ENCODE peak calls at places on chromosome 4, in six cellular contexts. F, A, H, I, E and V are unnamed samples. For H3K36me3 and H3K4me1, the result is how much of the 10 kb centered on the place peaks cover.

GRCh38 chr4:48225368-48226141 is 44.1 kb downstream of the TEC start:
- DNase-seq in H (no peak), F (no peak), E (no peak), A (no peak), I (no peak), V (no peak)

GRCh38 chr4:145709336-145709735 is 29.4 kb downstream of the C4orf51 start:
- DNase-seq in H (no peak), A (no peak), F (no peak), E (no peak), I (no peak), V (no peak)

GRCh38 chr4:23972202-23972601 is 82.4 kb upstream of the PPARGC1A start:
- DNase-seq in H (no peak), I (no peak), A (no peak), E (no peak), F (no peak), V (no peak)

GRCh38 chr4:48461000-48461399 is 22.1 kb upstream of the SLC10A4 start:
- DNase-seq in A (no peak), F (no peak), I (no peak), H (no peak), E (no peak), V (no peak)

GRCh38 chr4:147863808-147864472 is 132.1 kb downstream of the ARHGAP10 start:
- DNase-seq in I (no peak), A (no peak), E (no peak), H (no peak), F (no peak), V (peak)

GRCh38 chr4:146763560-146763959 is 124.9 kb downstream of the POU4F2 start:
- DNase-seq in E (no peak), A (no peak), I (no peak), H (no peak), F (no peak), V (no peak)

GRCh38 chr4:110637408-110638131 is 14.7 kb upstream of the PITX2 start:
- DNase-seq in A (peak), I (no peak), H (no peak), E (peak), F (no peak), V (no peak)

GRCh38 chr4:152515678-152516077 is 20.2 kb downstream of the FBXW7 start:
- DNase-seq in E (no peak), H (no peak), F (no peak), I (no peak), A (no peak), V (no peak)

GRCh38 chr4:153488006-153488718 is 22.0 kb downstream of the TMEM131L start:
- DNase-seq in E (no peak), H (peak), I (peak), F (no peak), A (no peak), V (no peak)

GRCh38 chr4:509374-509676 is 10.3 kb downstream of the PIGG start:
- DNase-seq in F (no peak), E (no peak), A (no peak), I (no peak), H (no peak), V (no peak)
- H3K36me3 ChIP-seq in F (under half), E (under half), A (under half), I (half or more), H (under half), V (under half)

GRCh38 chr4:78660559-78660958 is 109.0 kb downstream of the ANXA3 start:
- DNase-seq in A (no peak), F (no peak), I (no peak), H (no peak), E (no peak), V (no peak)

GRCh38 chr4:78661923-78662521 is 110.5 kb downstream of the ANXA3 start:
- DNase-seq in H (no peak), F (no peak), E (no peak), I (no peak), A (peak), V (no peak)

GRCh38 chr4:78662661-78663060 is 111.1 kb downstream of the ANXA3 start:
- DNase-seq in I (no peak), H (no peak), A (no peak), E (no peak), F (no peak), V (no peak)

GRCh38 chr4:78659665-78660064 is 108.1 kb downstream of the ANXA3 start:
- DNase-seq in H (no peak), I (no peak), E (no peak), F (no peak), A (no peak), V (no peak)

GRCh38 chr4:78661086-78661690 is 109.6 kb downstream of the ANXA3 start:
- DNase-seq in F (no peak), I (no peak), H (no peak), E (no peak), A (no peak), V (no peak)
- H3K4me1 ChIP-seq in F (under half), I (under half), H (under half), E (under half), A (under half), V (under half)

DNA sequence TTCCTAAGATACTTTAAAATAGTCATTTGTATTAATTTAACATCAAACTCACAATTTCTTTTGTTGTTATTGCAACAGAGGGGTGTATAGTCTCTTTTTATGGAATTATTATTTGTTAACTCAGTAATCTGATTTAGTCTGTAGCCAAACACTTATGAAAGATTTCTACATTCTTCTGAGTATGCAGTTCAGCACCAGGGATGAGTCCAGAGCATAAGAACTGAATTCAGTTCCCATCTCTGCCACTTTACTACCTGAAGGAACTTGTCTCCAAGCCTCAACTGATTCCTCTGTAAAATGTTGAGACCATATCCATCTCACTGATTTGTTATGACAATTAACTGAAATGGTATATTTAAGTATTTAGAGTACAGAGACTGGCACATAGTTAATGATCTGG is 45.5 kb downstream of the METTL14 start:
- DNase-seq in E (no peak), H (no peak), A (no peak), I (no peak), F (no peak), V (no peak)
- H3K36me3 ChIP-seq in E (under half), H (under half), A (under half), I (under half), F (half or more), V (half or more)

GRCh38 chr4:158754385-158755180 is 14.2 kb upstream of the FNIP2 start:
- DNase-seq in E (no peak), H (no peak), F (no peak), A (no peak), I (no peak), V (no peak)

GRCh38 chr4:158758703-158759102 is 10.1 kb upstream of the FNIP2 start:
- DNase-seq in E (no peak), A (no peak), F (no peak), H (no peak), I (no peak), V (no peak)

GRCh38 chr4:158756588-158756987 is 12.2 kb upstream of the FNIP2 start:
- DNase-seq in F (no peak), E (no peak), A (no peak), H (no peak), I (no peak), V (no peak)

GRCh38 chr4:158760866-158761265 is 8.0 kb upstream of the FNIP2 start:
- DNase-seq in E (no peak), I (no peak), F (no peak), H (no peak), A (no peak), V (no peak)

DNA sequence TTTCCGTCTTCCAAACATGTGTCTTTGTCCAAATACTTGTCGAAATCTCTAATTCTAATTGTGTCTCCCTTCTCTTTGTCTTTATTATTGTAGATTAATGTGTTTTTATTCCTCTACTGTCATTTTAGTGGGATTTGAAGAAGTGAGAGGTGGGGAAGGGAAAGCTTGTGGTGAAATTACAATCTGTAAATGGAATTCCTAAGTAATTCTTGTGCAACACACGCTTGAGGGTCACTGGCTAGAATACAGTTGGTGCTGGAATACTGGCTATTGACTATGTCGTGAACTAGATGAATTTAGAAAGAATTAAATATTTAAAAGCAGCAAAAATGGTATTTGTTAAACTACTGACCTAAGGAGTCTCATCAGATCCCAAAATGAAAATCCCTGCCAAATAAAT is 10.7 kb upstream of the FNIP2 start:
- DNase-seq in H (no peak), E (no peak), A (no peak), F (no peak), I (no peak), V (no peak)
- H3K4me1 ChIP-seq in H (under half), E (under half), A (under half), F (under half), I (under half), V (under half)

DNA sequence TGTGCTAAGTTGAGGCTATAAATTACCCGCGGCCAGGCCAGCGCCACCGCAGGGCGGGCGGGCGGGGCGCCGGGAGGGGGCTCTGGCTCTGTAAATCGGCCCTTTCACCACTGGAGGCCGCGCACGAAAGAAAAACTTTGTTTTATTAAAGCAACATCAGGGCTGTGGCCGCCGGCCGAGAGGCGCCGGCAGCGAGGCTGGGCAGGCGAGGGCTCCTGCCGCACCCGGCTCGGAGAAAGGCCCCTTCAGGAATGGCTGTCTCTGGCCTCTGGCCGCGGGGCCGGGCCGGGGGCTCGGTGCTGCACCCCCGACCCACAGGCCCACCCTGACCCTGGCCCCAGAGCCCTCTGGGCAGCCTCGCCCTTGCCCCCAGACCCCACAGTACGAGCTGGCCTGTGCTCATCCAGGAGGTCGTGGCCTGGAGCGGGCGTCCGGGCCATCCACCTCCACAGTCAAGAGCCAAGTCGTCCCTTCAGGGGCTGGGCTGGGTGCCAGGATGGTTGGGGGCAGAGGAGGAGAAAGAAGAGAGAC is 29.5 kb upstream of the FGFR3 start:
- DNase-seq in E (no peak), H (no peak), F (peak), I (no peak), A (peak), V (no peak)
- H3K36me3 ChIP-seq in E (under half), H (under half), F (under half), I (under half), A (under half), V (under half)

GRCh38 chr4:40480291-40480690 is 145.2 kb downstream of the CHRNA9 start:
- DNase-seq in H (no peak), E (no peak), A (no peak), F (no peak), I (no peak), V (no peak)

GRCh38 chr4:40479378-40479777 is 144.2 kb downstream of the CHRNA9 start:
- DNase-seq in I (no peak), A (no peak), F (no peak), E (no peak), H (no peak), V (no peak)

GRCh38 chr4:40481977-40482376 is 146.8 kb downstream of the CHRNA9 start:
- DNase-seq in E (no peak), I (no peak), A (no peak), F (no peak), H (no peak), V (no peak)

GRCh38 chr4:40475609-40476008 is 140.5 kb downstream of the CHRNA9 start:
- DNase-seq in A (peak), F (no peak), I (no peak), H (no peak), E (peak), V (no peak)

GRCh38 chr4:40478215-40478614 is 143.1 kb downstream of the CHRNA9 start:
- DNase-seq in H (no peak), A (no peak), I (no peak), E (no peak), F (no peak), V (no peak)
- H3K4me1 ChIP-seq in H (under half), A (under half), I (under half), E (under half), F (under half), V (under half)

DNA sequence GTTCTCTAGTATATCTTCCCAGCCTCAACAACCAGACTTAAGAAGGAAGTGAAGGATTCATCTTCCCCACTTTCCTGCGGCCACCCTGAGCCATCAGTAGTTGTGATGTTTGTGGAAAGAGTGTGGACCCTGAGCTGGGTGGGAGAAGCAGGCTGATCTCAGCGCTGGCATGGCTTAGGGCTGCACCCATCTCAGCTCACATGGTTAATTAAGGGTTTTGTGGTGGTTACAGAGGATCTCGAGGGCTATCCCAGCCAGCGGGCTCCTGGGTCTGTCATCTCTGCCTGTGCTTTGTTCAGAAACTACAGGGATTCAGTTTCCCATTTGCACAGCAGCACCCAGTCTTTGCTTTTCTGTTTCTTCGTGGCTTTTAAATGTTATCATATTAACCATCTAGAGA is 163.4 kb downstream of the PTTG2 start:
- DNase-seq in H (no peak), F (no peak), I (no peak), E (no peak), A (no peak), V (no peak)
- H3K36me3 ChIP-seq in H (under half), F (under half), I (under half), E (under half), A (under half), V (under half)

DNA sequence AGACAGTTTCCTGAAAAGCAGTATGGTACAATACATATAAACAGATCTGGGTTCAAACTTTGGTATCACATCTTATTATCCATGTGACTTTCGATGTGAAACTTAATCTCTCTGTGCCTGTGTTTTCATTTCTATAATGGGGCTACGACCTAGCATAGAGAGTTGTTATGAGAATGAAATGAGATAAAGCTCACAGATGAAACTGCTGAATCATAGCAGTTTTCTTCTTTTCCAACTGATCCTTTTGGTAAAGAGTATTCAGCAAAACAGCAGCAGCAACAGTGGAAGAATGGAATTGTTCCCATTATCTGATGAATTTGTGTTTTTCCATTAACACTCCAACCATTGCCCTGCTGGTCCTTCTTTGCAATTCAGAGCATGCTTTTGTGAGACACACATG is 16.3 kb downstream of the AMBN start:
- DNase-seq in F (no peak), A (no peak), E (no peak), H (no peak), I (no peak), V (no peak)
- H3K4me1 ChIP-seq in F (under half), A (under half), E (under half), H (under half), I (under half), V (under half)

DNA sequence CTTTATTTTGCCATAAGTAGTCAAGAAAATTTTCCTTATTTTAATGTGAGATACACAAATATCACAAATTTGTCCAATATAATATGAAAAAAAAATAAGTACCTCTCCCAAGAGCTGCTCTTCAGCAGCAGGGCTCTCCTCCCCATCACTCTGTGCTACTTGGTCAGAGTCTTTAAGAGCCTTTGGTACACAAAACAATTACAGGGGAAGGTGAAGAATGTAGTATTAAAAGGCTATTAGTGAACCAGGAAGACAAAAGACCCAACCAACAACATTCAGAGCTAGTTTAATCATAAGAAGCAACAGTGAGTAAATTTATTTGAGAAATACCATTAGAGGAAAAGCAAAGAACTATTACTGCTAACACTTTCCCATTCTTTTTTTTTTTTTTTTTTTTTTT is 29.4 kb downstream of the SEC31A start:
- DNase-seq in A (no peak), E (no peak), H (no peak), F (no peak), I (no peak), V (no peak)
- H3K36me3 ChIP-seq in A (under half), E (under half), H (under half), F (half or more), I (under half), V (half or more)

GRCh38 chr4:159145318-159146006 is 42.6 kb downstream of the RAPGEF2 start:
- DNase-seq in F (no peak), H (no peak), A (no peak), I (no peak), E (no peak), V (no peak)
- H3K4me1 ChIP-seq in F (under half), H (under half), A (under half), I (under half), E (under half), V (under half)